ENCODE peak calls at places on chromosomes 3 and 15, in eight cellular contexts. E, Q, W, A, L, C, D and R are unnamed samples.

GRCh38 chr3:126525091-126525852 is 1.3 kb downstream of the CHST13 start:
- DNase-seq in E (no peak), Q (no peak), W (no peak), A (peak), L (no peak), C (no peak), D (no peak), R (no peak)

GRCh38 chr3:40181182-40181581 is 128.3 kb upstream of the EIF1B start:
- DNase-seq in E (peak), Q (no peak), W (no peak), A (no peak), L (no peak), C (no peak), D (no peak), R (no peak)

GRCh38 chr15:73464602-73465001 is 21.6 kb downstream of the REC114 start:
- DNase-seq in E (no peak), Q (no peak), W (peak), A (no peak), L (no peak), C (no peak), D (no peak), R (no peak)

GRCh38 chr3:45992820-45993219 is 2.8 kb downstream of the FYCO1 start:
- DNase-seq in E (no peak), Q (no peak), W (no peak), A (no peak), L (peak), C (no peak), D (no peak), R (no peak)

GRCh38 chr3:39171860-39172259 is 18.5 kb upstream of the CSRNP1 start:
- DNase-seq in E (no peak), Q (no peak), W (no peak), A (no peak), L (no peak), C (no peak), D (no peak), R (no peak)

GRCh38 chr3:48405343-48405881 is 24.5 kb downstream of the PLXNB1 start:
- DNase-seq in E (no peak), Q (peak), W (no peak), A (no peak), L (no peak), C (no peak), D (peak), R (no peak)

GRCh38 chr3:30310251-30310954 is 296.0 kb upstream of the TGFBR2 start:
- DNase-seq in E (no peak), Q (no peak), W (no peak), A (no peak), L (no peak), C (no peak), D (no peak), R (no peak)

GRCh38 chr3:64056616-64057165 is 33.4 kb upstream of the PSMD6 start:
- DNase-seq in E (no peak), Q (no peak), W (no peak), A (no peak), L (no peak), C (no peak), D (no peak), R (no peak)

GRCh38 chr3:132432639-132433038 is 15.3 kb downstream of the DNAJC13 start:
- DNase-seq in E (no peak), Q (no peak), W (peak), A (no peak), L (no peak), C (no peak), D (no peak), R (no peak)

GRCh38 chr15:91878319-91878718 is 24.8 kb downstream of the SLCO3A1 start:
- DNase-seq in E (no peak), Q (no peak), W (no peak), A (no peak), L (no peak), C (no peak), D (no peak), R (no peak)

GRCh38 chr15:63372018-63372705 is 9.5 kb downstream of the CA12 start:
- DNase-seq in E (no peak), Q (no peak), W (peak), A (no peak), L (peak), C (no peak), D (no peak), R (no peak)

GRCh38 chr3:194686816-194687637 is 1.3 kb downstream of the FAM43A start:
- DNase-seq in E (peak), Q (no peak), W (no peak), A (no peak), L (peak), C (no peak), D (no peak), R (peak)

GRCh38 chr3:37693791-37694194 is 167.9 kb upstream of the CTDSPL start:
- DNase-seq in E (no peak), Q (no peak), W (no peak), A (no peak), L (no peak), C (no peak), D (no peak), R (no peak)

GRCh38 chr15:55993804-55994539 is 560 bp upstream of the NEDD4 start:
- DNase-seq in E (peak), Q (no peak), W (peak), A (peak), L (no peak), C (no peak), D (no peak), R (no peak)

GRCh38 chr15:41822471-41822870 is 5.4 kb upstream of the JMJD7 start:
- DNase-seq in E (no peak), Q (no peak), W (no peak), A (no peak), L (no peak), C (no peak), D (no peak), R (no peak)

GRCh38 chr15:68298336-68298735 is 20.8 kb downstream of the FEM1B start:
- DNase-seq in E (no peak), Q (no peak), W (no peak), A (no peak), L (no peak), C (no peak), D (no peak), R (no peak)
- TF ChIP-seq POLR2AphosphoS5 in E (no peak), Q (no peak), W (no peak), A (no peak), L (no peak), C (no peak), D (no peak), R (no peak)

DNA sequence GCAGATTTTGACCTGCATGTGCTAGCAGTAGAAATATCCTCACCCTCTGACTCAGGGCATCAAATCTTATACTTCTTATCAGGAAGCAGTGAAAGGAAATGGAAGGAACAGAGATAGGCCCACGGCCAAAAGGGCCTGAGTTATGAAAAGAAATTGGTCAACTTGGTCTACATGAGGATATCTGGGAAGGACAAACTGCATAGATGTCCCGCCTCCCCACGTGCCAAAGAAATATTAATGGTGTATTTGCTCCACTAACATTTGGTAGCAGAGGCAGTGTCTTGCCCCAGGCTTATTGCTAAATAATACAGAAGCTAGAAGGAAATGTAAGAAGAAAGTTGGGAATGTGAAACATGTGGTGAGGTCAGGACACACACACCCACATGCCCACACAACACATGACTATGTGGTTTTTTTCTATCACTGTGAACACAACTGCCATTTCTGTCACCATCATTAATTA is 93.5 kb upstream of the COL8A1 start:
- DNase-seq in E (no peak), Q (no peak), W (no peak), A (no peak), L (no peak), C (no peak), D (no peak), R (peak)
- TF ChIP-seq POLR2AphosphoS5 in E (no peak), Q (no peak), W (no peak), A (no peak), L (no peak), C (no peak), D (no peak), R (no peak)

GRCh38 chr15:45510758-45511280 is 11.7 kb downstream of the SLC30A4 start:
- DNase-seq in E (no peak), Q (no peak), W (no peak), A (no peak), L (no peak), C (no peak), D (no peak), R (no peak)
- TF ChIP-seq POLR2AphosphoS5 in E (no peak), Q (no peak), W (no peak), A (no peak), L (no peak), C (no peak), D (no peak), R (no peak)

DNA sequence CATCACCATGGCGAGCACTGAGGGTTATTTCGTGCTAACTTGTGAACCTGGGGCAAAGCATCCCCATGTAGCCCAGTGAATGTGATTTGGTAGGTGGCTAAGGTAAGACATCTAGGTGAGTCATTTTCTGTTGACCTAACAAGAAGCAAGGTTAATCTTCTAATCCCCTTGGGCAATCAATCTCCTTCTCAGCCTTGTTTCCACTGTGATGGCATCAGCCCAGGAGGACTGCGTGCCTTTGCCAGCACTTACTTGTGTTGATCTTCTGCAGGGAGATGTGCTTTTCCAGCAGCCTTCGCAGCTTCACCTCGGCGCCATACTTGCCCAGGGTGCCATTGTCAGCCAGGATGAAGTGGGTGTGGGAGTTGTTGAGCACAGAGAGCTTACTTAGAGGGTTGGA is 35.7 kb downstream of the TRPM1 start:
- DNase-seq in E (peak), Q (no peak), W (no peak), A (no peak), L (no peak), C (no peak), D (peak), R (no peak)
- TF ChIP-seq POLR2AphosphoS5 in E (no peak), Q (no peak), W (no peak), A (no peak), L (no peak), C (no peak), D (no peak), R (no peak)